ENCODE peak calls at places on chromosomes 3 and 15, in ten cellular contexts. Z, W, I, A, D, V, Q, B, U and R are unnamed samples.

GRCh38 chr15:95663156-95663831 is 667.2 kb upstream of the NR2F2 start:
- DNase-seq in U (no peak), I (no peak), A (no peak), Q (peak), W (no peak), Z (peak), D (no peak), B (no peak), V (no peak), R (peak)

GRCh38 chr3:50567386-50568182 is at the start of gene C3orf18:
- DNase-seq in Z (peak), W (peak), A (peak), V (peak), I (peak), B (peak), Q (peak), U (no peak), D (peak), R (peak)

GRCh38 chr3:185200639-185201038 is 47.8 kb upstream of the C3orf70 start:
- DNase-seq in V (no peak), D (no peak), Z (peak), W (no peak), U (no peak), A (no peak), B (no peak), I (peak), Q (peak), R (peak)

GRCh38 chr3:38577089-38578080 is 72.1 kb downstream of the SCN5A start:
- DNase-seq in I (no peak), Q (no peak), D (no peak), W (peak), V (no peak), Z (no peak), A (no peak), B (peak), U (peak), R (no peak)

GRCh38 chr3:180679178-180680096 is at the start of gene CCDC39:
- DNase-seq in U (no peak), A (no peak), Q (peak), W (peak), I (peak), B (peak), D (peak), Z (peak), V (peak), R (peak)

GRCh38 chr3:39234041-39234440 is 41.6 kb upstream of the XIRP1 start:
- DNase-seq in B (no peak), I (no peak), Q (no peak), D (no peak), A (no peak), Z (no peak), W (no peak), V (no peak), U (no peak), R (no peak)

GRCh38 chr15:99169769-99170311 is 65.0 kb downstream of the SYNM start:
- DNase-seq in W (no peak), D (no peak), Q (peak), V (no peak), I (peak), U (peak), Z (peak), B (no peak), A (no peak), R (peak)

GRCh38 chr15:93987068-93987467 is 244.3 kb upstream of the MCTP2 start:
- DNase-seq in Q (no peak), D (no peak), V (no peak), B (no peak), I (no peak), W (no peak), Z (no peak), A (no peak), U (no peak), R (no peak)

GRCh38 chr15:94083467-94083991 is 147.8 kb upstream of the MCTP2 start:
- DNase-seq in V (no peak), Z (peak), A (no peak), Q (peak), W (no peak), U (no peak), I (peak), D (no peak), B (no peak), R (peak)

GRCh38 chr3:102687851-102688555 is 253.2 kb downstream of the ZPLD1 start:
- DNase-seq in D (no peak), Q (no peak), A (no peak), V (peak), Z (no peak), B (no peak), W (no peak), I (no peak), U (no peak), R (no peak)

GRCh38 chr15:74799255-74799842 is 13.3 kb upstream of the LMAN1L start:
- DNase-seq in V (peak), I (no peak), B (peak), D (no peak), U (no peak), W (no peak), A (no peak), Z (no peak), Q (no peak), R (no peak)

GRCh38 chr15:92681141-92681622 is 25.6 kb upstream of the FAM174B start:
- DNase-seq in D (no peak), A (no peak), W (peak), I (peak), V (peak), B (no peak), Z (peak), U (no peak), Q (peak), R (peak)

GRCh38 chr3:33145221-33145900 is 31.5 kb downstream of the CRTAP start:
- DNase-seq in B (no peak), A (no peak), V (no peak), W (no peak), Z (no peak), Q (no peak), D (no peak), U (no peak), I (peak), R (no peak)

GRCh38 chr15:38671675-38672141 is 107.1 kb upstream of the RASGRP1 start:
- DNase-seq in D (no peak), W (no peak), I (no peak), Z (no peak), A (no peak), B (no peak), Q (no peak), V (no peak), U (no peak), R (peak)

GRCh38 chr3:156631323-156631722 is 43.1 kb upstream of the TIPARP start:
- DNase-seq in V (no peak), I (no peak), Z (no peak), W (no peak), B (no peak), Q (no peak), A (no peak), U (no peak), D (no peak), R (no peak)

GRCh38 chr3:186598794-186599141 is 14.1 kb upstream of the AHSG start:
- DNase-seq in B (no peak), I (no peak), A (no peak), W (no peak), D (no peak), U (no peak), V (no peak), Z (no peak), Q (no peak), R (no peak)

GRCh38 chr3:156764761-156765160 is 61.4 kb upstream of the LEKR1 start:
- DNase-seq in Q (no peak), U (no peak), A (no peak), B (no peak), V (no peak), D (no peak), Z (peak), W (no peak), I (no peak), R (no peak)

GRCh38 chr3:83968386-83968785 is 990.4 kb upstream of the CADM2 start:
- DNase-seq in Q (no peak), U (no peak), Z (no peak), V (no peak), I (no peak), A (no peak), W (no peak), B (no peak), D (no peak), R (no peak)

GRCh38 chr15:48984021-48984420 is 20.3 kb upstream of the SHC4 start:
- DNase-seq in I (no peak), D (no peak), A (no peak), W (no peak), Q (no peak), B (no peak), U (no peak), Z (no peak), V (no peak), R (no peak)

GRCh38 chr3:86937306-86937791 is 53.6 kb downstream of the VGLL3 start:
- DNase-seq in I (peak), V (no peak), Z (peak), A (no peak), W (peak), B (no peak), D (no peak), Q (peak), U (no peak), R (peak)

GRCh38 chr3:168956087-168956486 is 707.4 kb downstream of the MECOM start:
- DNase-seq in B (no peak), U (no peak), V (no peak), Z (no peak), W (no peak), Q (no peak), I (no peak), D (no peak), A (no peak), R (no peak)

GRCh38 chr15:80456517-80457497 is 52.6 kb downstream of the ARNT2 start:
- DNase-seq in Q (peak), B (no peak), A (no peak), D (no peak), U (no peak), I (no peak), W (no peak), Z (peak), V (no peak), R (peak)

GRCh38 chr3:129859272-129859671 is 34.2 kb downstream of the TMCC1 start:
- DNase-seq in V (no peak), I (no peak), A (no peak), W (no peak), D (no peak), U (no peak), B (no peak), Q (no peak), Z (no peak), R (no peak)

GRCh38 chr15:48221885-48222284 is 15.8 kb downstream of the SLC12A1 start:
- DNase-seq in B (no peak), U (no peak), D (no peak), Q (no peak), A (no peak), V (no peak), Z (peak), W (no peak), I (peak), R (no peak)

GRCh38 chr15:75732809-75733451 is 20.3 kb upstream of the CSPG4 start:
- DNase-seq in U (no peak), D (peak), W (peak), Z (peak), Q (peak), V (peak), I (peak), A (no peak), B (peak), R (peak)

GRCh38 chr3:178419078-178419477 is 117.2 kb upstream of the KCNMB2 start:
- DNase-seq in D (no peak), V (no peak), W (no peak), Z (peak), Q (peak), A (no peak), I (peak), B (no peak), U (no peak), R (peak)

GRCh38 chr3:97954193-97954827 is 17.9 kb downstream of the RIOX2 start:
- DNase-seq in I (no peak), A (no peak), Z (no peak), V (no peak), B (no peak), W (no peak), U (no peak), D (no peak), Q (no peak), R (no peak)

GRCh38 chr3:100637197-100637631 is 27.8 kb downstream of the ADGRG7 start:
- DNase-seq in W (no peak), D (no peak), V (no peak), A (no peak), Z (peak), B (no peak), Q (no peak), I (no peak), U (no peak), R (peak)

GRCh38 chr3:56980798-56981390 is 79.6 kb upstream of the SPATA12 start:
- DNase-seq in B (no peak), V (no peak), D (peak), I (peak), U (no peak), W (peak), Z (peak), Q (peak), A (peak), R (peak)

GRCh38 chr3:48247401-48247807 is 6.5 kb downstream of the ZNF589 start:
- DNase-seq in U (no peak), V (no peak), Z (peak), I (no peak), Q (peak), W (no peak), D (no peak), A (no peak), B (no peak), R (no peak)

GRCh38 chr3:47890832-47891620 is 88.1 kb downstream of the DHX30 start:
- DNase-seq in V (no peak), Q (no peak), B (no peak), W (no peak), U (no peak), I (no peak), Z (no peak), D (peak), A (no peak), R (peak)

GRCh38 chr3:13479332-13479581 is 849 bp upstream of the HDAC11 start:
- DNase-seq in D (peak), W (no peak), Z (no peak), B (no peak), A (no peak), Q (no peak), I (peak), U (no peak), V (no peak), R (no peak)

GRCh38 chr3:149247929-149248691 is 26.5 kb upstream of the CP start:
- DNase-seq in D (no peak), W (no peak), I (peak), Z (peak), B (no peak), U (no peak), A (no peak), Q (peak), V (no peak), R (peak)

GRCh38 chr3:152445227-152445626 is 176.5 kb downstream of the MBNL1 start:
- DNase-seq in U (no peak), W (no peak), I (no peak), D (no peak), A (no peak), B (no peak), Q (no peak), Z (no peak), V (no peak), R (no peak)

GRCh38 chr15:47937834-47938233 is 183.0 kb upstream of the SLC24A5 start:
- DNase-seq in Z (no peak), B (no peak), I (no peak), D (no peak), Q (no peak), U (no peak), W (no peak), A (no peak), V (no peak), R (no peak)

GRCh38 chr3:29533992-29534391 is 253.1 kb downstream of the RBMS3 start:
- DNase-seq in V (no peak), Z (no peak), U (no peak), A (no peak), D (no peak), Q (no peak), W (no peak), B (no peak), I (no peak), R (no peak)

DNA sequence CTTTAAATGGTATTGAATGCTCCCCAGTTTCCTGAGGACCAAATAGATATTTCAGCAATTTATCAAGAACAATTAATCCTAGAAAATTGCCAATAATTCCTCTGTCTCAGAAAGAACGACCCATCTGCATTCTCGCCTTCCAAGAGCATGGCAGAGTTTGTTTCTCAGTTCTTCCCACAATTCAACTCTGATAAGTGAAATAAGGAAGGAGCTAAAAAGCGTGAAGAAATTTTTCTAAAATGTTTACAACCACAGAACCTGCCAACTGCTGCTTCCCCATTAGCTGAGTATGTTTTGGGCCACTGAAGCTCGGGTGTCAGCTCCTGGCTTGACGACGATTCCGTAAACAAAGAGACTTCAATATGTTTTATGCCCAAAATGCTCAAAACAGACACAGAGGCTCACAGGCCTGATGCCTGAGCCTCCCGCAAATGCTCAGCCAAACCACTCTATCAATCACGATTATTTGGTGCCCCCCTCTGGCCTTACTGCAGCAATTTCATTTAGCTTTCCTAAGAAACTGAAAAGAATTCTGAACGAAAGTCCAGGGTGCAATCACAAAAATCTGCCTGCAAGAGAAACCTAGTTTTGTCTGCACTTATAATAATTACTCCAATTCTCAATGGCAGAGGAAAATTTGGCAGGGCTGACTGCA is 259.2 kb upstream of the CCDC54 start:
- DNase-seq in I (peak), Z (peak), D (no peak), W (peak), Q (peak), A (no peak), U (no peak), B (no peak), V (peak), R (peak)
- TF ChIP-seq CTCF in I (peak), Z (peak), D (peak), W (no peak), Q (peak), A (no peak), U (no peak), B (no peak), V (peak), R (peak)

GRCh38 chr15:25863067-25863967 is at the start of gene ATP10A:
- DNase-seq in A (no peak), V (peak), B (no peak), U (no peak), W (no peak), I (peak), Z (peak), Q (peak), D (peak), R (peak)
- H3K4me3 ChIP-seq in A (peak), V (peak), B (peak), U (peak), W (peak), I (peak), Z (peak), Q (peak), D (peak), R (peak)

GRCh38 chr3:9786825-9787654 is 5.2 kb downstream of the TADA3 start:
- DNase-seq in Q (no peak), D (no peak), Z (no peak), V (peak), A (no peak), I (no peak), W (no peak), B (no peak), U (no peak), R (no peak)
- TF ChIP-seq CTCF in Q (peak), D (no peak), Z (peak), V (peak), A (no peak), I (peak), W (no peak), B (no peak), U (no peak), R (peak)

DNA sequence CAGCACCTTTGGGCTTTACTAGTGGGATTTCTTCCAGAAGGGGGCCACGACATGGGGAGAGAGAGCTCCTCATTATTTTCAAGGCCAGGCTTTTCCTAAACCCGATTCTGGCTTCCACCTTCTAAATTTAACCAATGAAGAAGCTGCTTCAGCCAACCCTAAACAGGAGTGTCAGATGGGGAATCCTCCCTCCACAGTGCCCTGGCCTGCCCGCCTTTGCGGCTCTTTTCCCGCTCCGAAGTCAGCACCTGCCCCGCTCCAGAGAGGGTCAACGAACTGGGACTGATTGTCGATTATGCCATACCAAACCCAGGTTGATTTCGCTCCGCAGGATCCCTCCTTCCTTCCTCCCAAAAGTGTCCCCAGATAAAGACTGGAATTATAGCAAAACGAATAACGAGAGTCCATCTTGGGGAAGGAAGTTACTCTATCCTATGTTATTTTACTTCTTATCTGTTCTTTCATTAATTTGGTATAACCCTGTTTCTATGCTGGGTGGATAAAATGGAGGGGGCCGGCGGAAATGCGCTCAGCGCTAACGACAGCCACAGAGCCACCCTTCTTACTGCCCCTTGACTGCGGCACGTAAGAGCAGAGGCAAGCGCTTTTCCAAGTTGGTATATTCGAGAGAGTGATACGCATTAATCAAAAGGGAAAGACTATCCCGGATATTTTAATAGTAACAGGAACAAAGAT is 10.8 kb downstream of the SHOX2 start:
- DNase-seq in I (no peak), Q (no peak), U (no peak), B (no peak), W (no peak), D (no peak), Z (no peak), A (no peak), V (peak), R (no peak)
- H3K4me3 ChIP-seq in I (no peak), Q (no peak), U (no peak), B (no peak), W (no peak), D (no peak), Z (no peak), A (no peak), V (peak), R (no peak)

DNA sequence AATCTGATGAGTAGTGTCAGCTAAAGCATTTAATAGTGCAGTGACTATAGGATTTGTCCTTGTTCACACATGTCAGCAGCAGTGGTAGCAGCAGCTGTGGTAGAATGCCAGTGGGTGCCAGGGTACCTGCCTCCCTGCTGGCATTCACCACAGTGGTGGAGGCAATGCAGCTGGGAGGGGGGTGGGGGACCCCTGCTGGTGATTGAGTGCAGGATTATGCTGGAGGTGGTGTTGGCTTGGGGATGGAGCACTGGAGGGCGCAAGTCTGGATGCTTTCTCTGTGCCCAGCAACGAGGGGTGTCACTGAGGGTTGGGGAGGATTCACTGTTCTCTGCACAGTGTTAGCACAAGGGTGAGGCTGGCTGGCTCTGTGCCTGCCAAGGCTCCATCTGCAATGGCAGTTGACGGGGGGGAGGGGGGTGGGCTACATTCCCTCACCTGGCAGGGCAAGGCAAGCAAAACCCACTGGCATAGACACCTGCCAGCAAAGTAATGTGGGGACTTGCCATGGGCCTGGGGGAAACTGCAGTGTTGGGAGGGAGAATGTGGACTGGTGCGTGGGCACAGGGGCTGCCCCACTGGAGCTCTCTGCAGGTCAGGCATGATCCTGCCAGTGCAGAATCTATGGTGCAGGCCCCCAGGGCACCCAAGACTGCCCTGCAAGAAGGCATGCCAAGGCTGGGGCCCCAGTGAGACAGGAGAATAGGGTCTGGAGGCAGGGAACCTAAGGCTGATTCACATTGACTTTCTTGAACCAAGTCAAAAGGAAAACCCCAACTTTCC is 64.3 kb downstream of the MINDY4B start:
- DNase-seq in U (no peak), D (no peak), Q (no peak), B (no peak), A (no peak), V (no peak), I (no peak), Z (no peak), W (no peak), R (no peak)
- TF ChIP-seq CTCF in U (no peak), D (no peak), Q (no peak), B (no peak), A (no peak), V (peak), I (no peak), Z (no peak), W (no peak), R (no peak)